ENCODE peak calls at places on chromosomes 4 and X, in four cellular contexts. One of them, this sample, is unnamed.

GRCh38 chr4:119048446-119048845 is 87.2 kb upstream of the MYOZ2 start:
- DNase-seq in T-helper 2 cell: no peak
- DNase-seq in choroid plexus epithelial cell: no peak
- DNase-seq in SIG-M5: no peak
- DNase-seq in this sample: no peak

GRCh38 chrX:154717824-154718223 is 33.1 kb downstream of the GAB3 start:
- DNase-seq in choroid plexus epithelial cell: peak
- DNase-seq in T-helper 2 cell: peak
- DNase-seq in SIG-M5: no peak
- DNase-seq in this sample: no peak

GRCh38 chr4:82551734-82552133 is 10.1 kb downstream of the TMEM150C start:
- DNase-seq in choroid plexus epithelial cell: no peak
- DNase-seq in T-helper 2 cell: no peak
- DNase-seq in SIG-M5: no peak
- DNase-seq in this sample: no peak

GRCh38 chrX:22534643-22535042 is 261.9 kb downstream of the CBLL2 start:
- DNase-seq in T-helper 2 cell: no peak
- DNase-seq in SIG-M5: no peak
- DNase-seq in choroid plexus epithelial cell: peak
- DNase-seq in this sample: no peak

GRCh38 chr4:158094413-158095110 is 78.3 kb downstream of the GASK1B start:
- DNase-seq in choroid plexus epithelial cell: peak
- DNase-seq in T-helper 2 cell: no peak
- DNase-seq in SIG-M5: no peak
- DNase-seq in this sample: no peak

GRCh38 chr4:8093587-8094274 is 64.9 kb downstream of the ABLIM2 start:
- DNase-seq in SIG-M5: no peak
- DNase-seq in T-helper 2 cell: no peak
- DNase-seq in choroid plexus epithelial cell: peak
- DNase-seq in this sample: no peak

GRCh38 chrX:13000311-13000811 is 25.5 kb downstream of the TMSB4X start:
- DNase-seq in choroid plexus epithelial cell: no peak
- DNase-seq in T-helper 2 cell: no peak
- DNase-seq in SIG-M5: peak
- DNase-seq in this sample: no peak

GRCh38 chr4:7754565-7755262 is 184.9 kb downstream of the AFAP1 start:
- DNase-seq in SIG-M5: no peak
- DNase-seq in choroid plexus epithelial cell: no peak
- DNase-seq in T-helper 2 cell: no peak
- DNase-seq in this sample: peak

GRCh38 chr4:76733380-76733779 is 164.6 kb downstream of the SOWAHB start:
- DNase-seq in choroid plexus epithelial cell: no peak
- DNase-seq in T-helper 2 cell: no peak
- DNase-seq in SIG-M5: no peak
- DNase-seq in this sample: no peak

GRCh38 chr4:93777081-93777460 is 51.5 kb upstream of the ATOH1 start:
- DNase-seq in SIG-M5: no peak
- DNase-seq in T-helper 2 cell: no peak
- DNase-seq in choroid plexus epithelial cell: no peak
- DNase-seq in this sample: no peak